ENCODE peak calls at places on chromosomes 1 and 21, in eight cellular contexts. P, X, T, V, M, A, D and Z are unnamed samples.

GRCh38 chr1:107925565-107925964 is 39.4 kb downstream of the VAV3 start:
- DNase-seq in D (no peak), T (no peak), A (no peak), P (no peak), X (no peak), V (no peak), M (no peak), Z (no peak)

GRCh38 chr1:84698718-84699117 is 8.5 kb upstream of the SSX2IP start:
- DNase-seq in T (no peak), A (no peak), D (no peak), P (no peak), X (peak), M (peak), V (no peak), Z (no peak)

GRCh38 chr1:202010042-202011015 is at the start of gene ELF3:
- DNase-seq in P (peak), A (no peak), V (peak), T (no peak), M (no peak), X (no peak), D (peak), Z (no peak)

GRCh38 chr1:231826566-231826965 is 200.0 kb downstream of the DISC1 start:
- DNase-seq in M (no peak), P (no peak), X (no peak), A (no peak), D (no peak), T (no peak), V (no peak), Z (no peak)

GRCh38 chr1:236168716-236169429 is 26.5 kb downstream of the GPR137B start:
- DNase-seq in D (no peak), T (no peak), X (peak), M (peak), A (no peak), P (peak), V (no peak), Z (no peak)

GRCh38 chr1:3632716-3633343 is 8.0 kb downstream of the TPRG1L start:
- DNase-seq in V (no peak), M (no peak), A (no peak), P (peak), X (no peak), D (peak), T (no peak), Z (no peak)

GRCh38 chr1:188249813-188250212 is 1421.1 kb downstream of the PLA2G4A start:
- DNase-seq in D (no peak), V (no peak), A (no peak), M (no peak), P (no peak), T (no peak), X (no peak), Z (no peak)

GRCh38 chr1:24948072-24948827 is 18.2 kb upstream of the RUNX3 start:
- DNase-seq in D (no peak), X (no peak), V (no peak), A (peak), P (no peak), T (no peak), M (no peak), Z (no peak)

GRCh38 chr1:228351850-228352249 is 54.8 kb downstream of the TRIM11 start:
- DNase-seq in V (no peak), M (no peak), X (no peak), P (peak), T (no peak), D (peak), A (no peak), Z (no peak)

GRCh38 chr1:203170625-203171330 is 4.8 kb downstream of the MYBPH start:
- DNase-seq in T (no peak), X (no peak), D (no peak), P (peak), A (no peak), V (no peak), M (no peak), Z (no peak)

GRCh38 chr1:48115835-48116234 is 106.7 kb upstream of the SLC5A9 start:
- DNase-seq in X (no peak), M (no peak), P (no peak), A (no peak), T (no peak), V (no peak), D (no peak), Z (no peak)

GRCh38 chr1:231663211-231663792 is 36.7 kb downstream of the DISC1 start:
- DNase-seq in A (no peak), D (no peak), P (no peak), M (peak), T (no peak), V (no peak), X (peak), Z (no peak)

GRCh38 chr21:32131960-32132359 is 146.9 kb downstream of the MIS18A start:
- DNase-seq in X (peak), D (no peak), V (no peak), M (peak), T (no peak), A (no peak), P (no peak), Z (no peak)

GRCh38 chr1:63322248-63322943 is at the start of gene FOXD3:
- DNase-seq in D (peak), X (peak), T (peak), M (peak), P (peak), A (no peak), V (peak), Z (peak)

GRCh38 chr1:32339363-32339978 is 3.4 kb upstream of the MARCKSL1 start:
- DNase-seq in V (peak), X (peak), T (no peak), D (no peak), P (peak), M (peak), A (no peak), Z (no peak)

GRCh38 chr1:178137238-178137637 is 43.3 kb downstream of the RASAL2 start:
- DNase-seq in M (no peak), X (no peak), V (no peak), P (no peak), A (no peak), D (no peak), T (no peak), Z (no peak)

GRCh38 chr1:38451541-38451993 is 405.0 kb upstream of the POU3F1 start:
- DNase-seq in M (peak), P (no peak), D (no peak), X (no peak), V (no peak), T (no peak), A (no peak), Z (no peak)

GRCh38 chr1:244165021-244165420 is 113.9 kb downstream of the ZBTB18 start:
- DNase-seq in D (no peak), V (no peak), P (no peak), M (no peak), X (no peak), T (no peak), A (no peak), Z (no peak)

GRCh38 chr21:37866027-37866426 is 50.2 kb downstream of the KCNJ6 start:
- DNase-seq in V (no peak), D (no peak), T (no peak), M (no peak), P (no peak), X (no peak), A (no peak), Z (no peak)

GRCh38 chr21:43188712-43189151 is 19.9 kb downstream of the CRYAA start:
- DNase-seq in M (no peak), P (peak), D (no peak), T (no peak), A (no peak), V (no peak), X (no peak), Z (peak)

GRCh38 chr21:28547795-28548194 is 444.9 kb downstream of the LTN1 start:
- DNase-seq in P (no peak), A (no peak), M (no peak), V (no peak), D (no peak), X (no peak), T (no peak), Z (no peak)

GRCh38 chr1:227941509-227942020 is 6.2 kb downstream of the WNT9A start:
- DNase-seq in X (no peak), T (peak), V (no peak), M (no peak), P (peak), A (no peak), D (peak), Z (peak)

GRCh38 chr1:63917571-63918394 is 144.0 kb downstream of the ROR1 start:
- DNase-seq in X (peak), T (peak), P (no peak), A (peak), M (no peak), V (peak), D (no peak), Z (no peak)

GRCh38 chr21:34219334-34220020 is 144.3 kb upstream of the KCNE2 start:
- DNase-seq in D (no peak), T (no peak), P (no peak), V (no peak), M (no peak), X (no peak), A (no peak), Z (no peak)

GRCh38 chr1:62386351-62387121 is 50.3 kb upstream of the USP1 start:
- DNase-seq in V (no peak), T (no peak), D (no peak), P (no peak), X (peak), A (no peak), M (peak), Z (no peak)

GRCh38 chr1:33094971-33095604 is 14.1 kb downstream of the AZIN2 start:
- DNase-seq in T (peak), V (no peak), M (peak), A (no peak), P (no peak), D (no peak), X (peak), Z (peak)

GRCh38 chr1:157870477-157870876 is 28.9 kb upstream of the CD5L start:
- DNase-seq in X (no peak), P (no peak), D (no peak), M (no peak), A (no peak), V (no peak), T (no peak), Z (no peak)

GRCh38 chr1:5891736-5892135 is 100.5 kb downstream of the NPHP4 start:
- DNase-seq in M (peak), P (no peak), A (no peak), T (no peak), D (peak), V (no peak), X (peak), Z (no peak)

GRCh38 chr1:204127597-204128242 is 24.1 kb downstream of the ETNK2 start:
- DNase-seq in A (peak), X (peak), T (peak), P (no peak), D (no peak), M (peak), V (no peak), Z (no peak)

GRCh38 chr1:113515498-113515897 is 125.2 kb downstream of the MAGI3 start:
- DNase-seq in A (no peak), T (no peak), V (no peak), D (no peak), P (no peak), X (no peak), M (no peak), Z (no peak)

DNA sequence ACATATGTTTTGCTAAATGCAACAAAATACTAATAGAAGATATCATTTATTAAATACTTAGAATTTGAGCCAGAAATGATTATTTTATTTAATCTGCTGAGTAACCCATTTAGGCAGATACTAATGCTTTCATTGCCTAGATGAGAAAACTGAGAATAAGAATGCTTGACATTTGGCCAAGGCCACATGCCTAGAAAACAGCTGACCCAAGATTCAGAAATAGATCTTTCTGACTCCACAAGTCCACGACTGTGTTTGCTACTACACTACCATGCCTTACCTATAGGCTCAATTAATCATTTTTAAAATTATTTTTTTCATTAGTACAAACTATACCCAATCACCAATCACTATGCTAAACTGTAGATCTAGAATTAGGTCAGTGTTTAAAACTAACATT is 129.7 kb downstream of the ATP1B1 start:
- DNase-seq in V (no peak), A (no peak), X (peak), M (peak), T (no peak), D (no peak), P (no peak), Z (no peak)
- TF ChIP-seq CTCF in V (no peak), A (no peak), X (no peak), M (no peak), T (no peak), D (no peak), P (no peak), Z (peak)

GRCh38 chr21:16570196-16570595 is 840.4 kb downstream of the USP25 start:
- DNase-seq in V (no peak), A (no peak), M (no peak), P (no peak), T (no peak), X (peak), D (no peak), Z (no peak)

GRCh38 chr21:16569679-16570078 is 839.9 kb downstream of the USP25 start:
- DNase-seq in M (no peak), D (no peak), T (no peak), A (no peak), P (no peak), X (no peak), V (no peak), Z (no peak)

GRCh38 chr21:16571594-16571993 is 841.8 kb downstream of the USP25 start:
- DNase-seq in M (no peak), X (peak), A (no peak), D (no peak), V (no peak), P (no peak), T (no peak), Z (no peak)

GRCh38 chr21:16570856-16571255 is 841.1 kb downstream of the USP25 start:
- DNase-seq in V (no peak), X (no peak), D (no peak), M (no peak), T (no peak), A (no peak), P (no peak), Z (no peak)

GRCh38 chr21:16568661-16569060 is 838.9 kb downstream of the USP25 start:
- DNase-seq in P (no peak), D (no peak), X (no peak), V (no peak), T (no peak), A (no peak), M (no peak), Z (no peak)
- TF ChIP-seq CTCF in P (no peak), D (no peak), X (no peak), V (no peak), T (no peak), A (no peak), M (no peak), Z (no peak)

DNA sequence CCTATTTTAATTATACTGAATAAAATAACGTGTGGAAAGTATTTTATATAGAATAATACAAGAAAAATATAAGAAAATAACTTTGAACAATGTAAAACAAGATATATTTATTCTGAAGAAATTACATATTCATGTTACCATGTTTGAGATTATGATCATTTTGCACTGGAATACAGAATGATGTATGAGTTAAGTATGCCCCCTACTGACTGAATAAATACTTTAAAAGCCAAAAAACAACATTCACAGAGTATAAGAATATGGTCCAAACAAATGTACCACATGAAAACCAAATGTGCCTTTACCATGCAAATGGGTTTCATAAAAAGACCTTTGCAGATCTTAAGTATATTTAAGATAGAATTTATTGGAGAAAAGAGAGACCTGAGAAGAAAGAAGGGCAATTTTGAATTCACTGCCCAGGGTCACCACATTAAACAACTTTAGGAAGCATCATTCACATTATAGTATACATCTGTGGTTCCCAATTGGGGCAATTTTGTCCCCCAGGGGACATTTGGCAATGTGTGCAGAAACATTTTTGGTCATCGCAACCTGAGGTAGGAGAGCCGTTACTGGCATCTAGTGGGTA is 136.6 kb upstream of the GFI1 start:
- DNase-seq in X (peak), A (no peak), M (peak), V (peak), P (no peak), T (no peak), D (no peak), Z (no peak)
- TF ChIP-seq CTCF in X (peak), A (peak), M (peak), V (no peak), P (peak), T (peak), D (peak), Z (peak)

DNA sequence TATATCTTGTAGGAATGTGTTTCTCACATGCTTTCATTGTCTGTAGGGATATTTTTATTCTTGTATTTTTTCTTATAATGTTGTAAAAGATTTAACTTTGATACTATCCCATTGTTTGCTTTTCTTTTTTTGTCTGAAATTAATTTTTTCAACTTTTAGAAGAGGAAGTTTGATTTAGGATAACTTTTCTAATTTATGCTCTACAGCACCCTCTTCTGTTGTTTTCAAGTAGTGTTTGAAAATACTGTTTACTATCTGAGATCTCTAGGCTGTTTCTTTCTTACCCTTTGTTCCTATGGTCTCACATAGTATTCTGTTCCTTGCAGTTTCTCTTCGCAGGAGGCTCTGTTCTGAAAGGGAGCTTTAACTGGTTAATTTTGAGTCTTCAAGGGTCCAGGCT is 21.9 kb downstream of the ABCD3 start:
- DNase-seq in V (no peak), P (no peak), M (no peak), A (no peak), X (no peak), T (no peak), D (no peak), Z (no peak)
- TF ChIP-seq CTCF in V (no peak), P (no peak), M (no peak), A (peak), X (peak), T (peak), D (no peak), Z (peak)

GRCh38 chr1:54517536-54517935 is 30.5 kb upstream of the ACOT11 start:
- DNase-seq in T (no peak), V (no peak), P (peak), X (no peak), A (no peak), D (no peak), M (no peak), Z (no peak)

GRCh38 chr1:54518489-54518888 is 29.5 kb upstream of the ACOT11 start:
- DNase-seq in T (no peak), P (no peak), M (no peak), X (no peak), V (no peak), A (no peak), D (no peak), Z (no peak)

GRCh38 chr1:54516249-54516920 is 31.6 kb upstream of the ACOT11 start:
- DNase-seq in M (no peak), P (no peak), X (no peak), D (no peak), V (no peak), A (no peak), T (no peak), Z (no peak)

DNA sequence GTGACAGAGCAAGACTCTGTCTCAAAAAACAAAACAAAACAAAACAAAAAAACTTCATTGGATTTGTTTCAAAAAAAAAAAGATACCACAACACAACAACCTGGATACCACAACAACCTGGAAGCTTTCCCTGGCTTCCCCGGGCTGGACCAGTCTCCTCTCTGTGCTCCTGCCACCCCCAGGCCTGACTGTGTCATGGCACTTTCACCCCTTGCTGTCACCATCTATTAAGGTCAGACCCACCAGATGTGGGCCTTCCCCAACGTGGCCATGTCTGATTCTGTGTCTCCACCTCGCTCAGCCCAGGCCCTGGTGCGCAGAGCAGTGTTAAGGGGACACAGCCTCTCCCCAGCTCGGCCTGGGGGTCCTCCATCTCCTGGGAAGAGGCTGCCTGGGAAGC is 28.3 kb upstream of the ACOT11 start:
- DNase-seq in P (no peak), V (no peak), T (no peak), X (no peak), M (no peak), D (no peak), A (no peak), Z (no peak)
- TF ChIP-seq CTCF in P (no peak), V (no peak), T (no peak), X (no peak), M (peak), D (no peak), A (peak), Z (peak)

GRCh38 chr1:224700915-224701531 is 84.9 kb downstream of the CNIH3 start:
- DNase-seq in D (no peak), A (peak), V (peak), M (peak), T (no peak), X (peak), P (no peak), Z (no peak)
- TF ChIP-seq CTCF in D (no peak), A (peak), V (peak), M (peak), T (peak), X (peak), P (no peak), Z (peak)

GRCh38 chr1:36411674-36412648 is 14.3 kb upstream of the LSM10 start:
- DNase-seq in T (no peak), P (no peak), A (peak), X (peak), D (no peak), M (peak), V (no peak), Z (no peak)
- TF ChIP-seq CTCF in T (no peak), P (no peak), A (no peak), X (no peak), D (no peak), M (no peak), V (no peak), Z (no peak)

GRCh38 chr21:41482321-41482720 is 25.6 kb downstream of the TMPRSS2 start:
- DNase-seq in P (no peak), V (no peak), X (peak), T (no peak), D (no peak), M (no peak), A (no peak), Z (no peak)
- TF ChIP-seq CTCF in P (no peak), V (no peak), X (no peak), T (no peak), D (no peak), M (no peak), A (no peak), Z (no peak)